ENCODE peak calls at places on chromosomes 12 and 14, in eight cellular contexts. K, E, T, D, H, F, J and O are unnamed samples.

GRCh38 chr12:39157696-39158342 is 252.4 kb upstream of the CPNE8 start:
- DNase-seq in T (no peak), H (no peak), E (no peak), K (no peak), F (no peak), J (no peak), D (peak; percentile 37), O (no peak)

GRCh38 chr14:99320105-99320572 is 48.1 kb upstream of the BCL11B start:
- DNase-seq in H (peak; percentile 79), K (peak; percentile 19), F (no peak), E (peak; percentile 73), D (peak; percentile 38), T (peak; percentile 68), J (peak; percentile 21), O (peak; percentile 50)

GRCh38 chr12:1632702-1633101 is 3.7 kb downstream of the WNT5B start:
- DNase-seq in J (no peak), T (no peak), F (no peak), H (no peak), K (no peak), E (no peak), D (no peak), O (no peak)

GRCh38 chr14:29724991-29725390 is 202.7 kb downstream of the PRKD1 start:
- DNase-seq in F (no peak), H (no peak), E (peak; percentile 74), D (peak; percentile 70), J (no peak), K (peak; percentile 36), T (no peak), O (no peak)

GRCh38 chr12:119225454-119225853 is 46.7 kb downstream of the HSPB8 start:
- DNase-seq in K (no peak), T (no peak), J (no peak), F (no peak), H (no peak), D (no peak), E (no peak), O (no peak)

GRCh38 chr14:85319998-85320397 is 209.9 kb upstream of the FLRT2 start:
- DNase-seq in D (peak; percentile 32), H (no peak), E (no peak), T (no peak), J (no peak), K (peak; percentile 47), F (peak; percentile 31), O (no peak)

GRCh38 chr12:68331869-68332725 is at the start of gene MDM1:
- DNase-seq in D (peak; percentile 99), H (peak; percentile 91), F (peak; percentile 100), K (peak; percentile 100), E (peak; percentile 100), J (peak; percentile 97), T (peak; percentile 93), O (peak; percentile 97)

GRCh38 chr14:99538275-99538674 is 57.1 kb downstream of the CCNK start:
- DNase-seq in T (no peak), K (no peak), E (no peak), H (no peak), D (peak; percentile 25), F (no peak), J (no peak), O (no peak)

GRCh38 chr12:115572440-115572839 is 705.1 kb downstream of the MED13L start:
- DNase-seq in J (no peak), E (no peak), F (no peak), K (peak; percentile 49), H (no peak), T (no peak), D (peak; percentile 40), O (no peak)

GRCh38 chr12:5505751-5506150 is 73.8 kb downstream of the NTF3 start:
- DNase-seq in J (no peak), D (no peak), K (no peak), E (peak; percentile 20), T (no peak), F (no peak), H (no peak), O (no peak)

GRCh38 chr12:71691504-71692129 is 5.7 kb downstream of the TMEM19 start:
- DNase-seq in D (no peak), J (no peak), H (no peak), F (no peak), T (no peak), E (peak; percentile 34), K (no peak), O (no peak)

GRCh38 chr14:61562321-61563161 is 132.8 kb upstream of the HIF1A start:
- DNase-seq in F (no peak), E (no peak), T (no peak), D (peak; percentile 97), H (no peak), K (peak; percentile 93), J (no peak), O (no peak)

GRCh38 chr12:54448344-54448743 is 25.1 kb downstream of the GTSF1 start:
- DNase-seq in E (no peak), K (no peak), T (no peak), F (no peak), J (no peak), H (no peak), D (no peak), O (no peak)

GRCh38 chr12:57527184-57527583 is 4.6 kb downstream of the MBD6 start:
- DNase-seq in E (no peak), H (no peak), F (no peak), K (no peak), T (no peak), D (no peak), J (no peak), O (no peak)